ENCODE peak calls at places on chromosome X, in ten cellular contexts. One of them, this sample, is unnamed.

GRCh38 chrX:47228550-47229270 is 4.1 kb upstream of the USP11 start:
- DNase-seq in WTC11: no peak
- DNase-seq in H4: no peak
- DNase-seq in omental fat pad: no peak
- DNase-seq in stimulated activated CD8-positive, alpha-beta memory T cell treated with anti-CD3 and anti-CD28 coated beads, Interleukin-2, amount 100 ng/mL, for 1 hour: no peak
- DNase-seq in stimulated activated CD4-positive, alpha-beta T cell treated with anti-CD3 and anti-CD28 coated beads, Interleukin-12 subunit alpha, Interleukin-12 subunit beta, amount 100 ng/mL, for 48 hours: no peak
- DNase-seq in activated T-helper 1 cell treated with Interleukin-2 at 50 U/mL for 16 hours: no peak
- DNase-seq in nucleus accumbens: no peak
- DNase-seq in ELF-1: no peak
- DNase-seq in effector memory CD8-positive, alpha-beta T cell: no peak
- DNase-seq in this sample: no peak

GRCh38 chrX:45324941-45325340 is 124.3 kb upstream of the DIPK2B start:
- DNase-seq in effector memory CD8-positive, alpha-beta T cell: no peak
- DNase-seq in omental fat pad: no peak
- DNase-seq in stimulated activated CD8-positive, alpha-beta memory T cell treated with anti-CD3 and anti-CD28 coated beads, Interleukin-2, amount 100 ng/mL, for 1 hour: no peak
- DNase-seq in nucleus accumbens: no peak
- DNase-seq in WTC11: no peak
- DNase-seq in ELF-1: no peak
- DNase-seq in activated T-helper 1 cell treated with Interleukin-2 at 50 U/mL for 16 hours: no peak
- DNase-seq in stimulated activated CD4-positive, alpha-beta T cell treated with anti-CD3 and anti-CD28 coated beads, Interleukin-12 subunit alpha, Interleukin-12 subunit beta, amount 100 ng/mL, for 48 hours: no peak
- DNase-seq in H4: no peak
- DNase-seq in this sample: no peak

GRCh38 chrX:69968956-69969355 is 80.8 kb downstream of the AWAT2 start:
- DNase-seq in omental fat pad: no peak
- DNase-seq in WTC11: no peak
- DNase-seq in nucleus accumbens: no peak
- DNase-seq in stimulated activated CD4-positive, alpha-beta T cell treated with anti-CD3 and anti-CD28 coated beads, Interleukin-12 subunit alpha, Interleukin-12 subunit beta, amount 100 ng/mL, for 48 hours: no peak
- DNase-seq in H4: no peak
- DNase-seq in stimulated activated CD8-positive, alpha-beta memory T cell treated with anti-CD3 and anti-CD28 coated beads, Interleukin-2, amount 100 ng/mL, for 1 hour: no peak
- DNase-seq in effector memory CD8-positive, alpha-beta T cell: no peak
- DNase-seq in ELF-1: no peak
- DNase-seq in activated T-helper 1 cell treated with Interleukin-2 at 50 U/mL for 16 hours: no peak
- DNase-seq in this sample: no peak

GRCh38 chrX:30488092-30488491 is 89.5 kb downstream of the TASL start:
- DNase-seq in stimulated activated CD8-positive, alpha-beta memory T cell treated with anti-CD3 and anti-CD28 coated beads, Interleukin-2, amount 100 ng/mL, for 1 hour: no peak
- DNase-seq in WTC11: no peak
- DNase-seq in stimulated activated CD4-positive, alpha-beta T cell treated with anti-CD3 and anti-CD28 coated beads, Interleukin-12 subunit alpha, Interleukin-12 subunit beta, amount 100 ng/mL, for 48 hours: no peak
- DNase-seq in activated T-helper 1 cell treated with Interleukin-2 at 50 U/mL for 16 hours: no peak
- DNase-seq in H4: peak; percentile 17
- DNase-seq in ELF-1: no peak
- DNase-seq in omental fat pad: no peak
- DNase-seq in effector memory CD8-positive, alpha-beta T cell: no peak
- DNase-seq in nucleus accumbens: no peak
- DNase-seq in this sample: no peak

GRCh38 chrX:139720136-139720535 is 12.2 kb upstream of the MCF2 start:
- DNase-seq in stimulated activated CD4-positive, alpha-beta T cell treated with anti-CD3 and anti-CD28 coated beads, Interleukin-12 subunit alpha, Interleukin-12 subunit beta, amount 100 ng/mL, for 48 hours: no peak
- DNase-seq in stimulated activated CD8-positive, alpha-beta memory T cell treated with anti-CD3 and anti-CD28 coated beads, Interleukin-2, amount 100 ng/mL, for 1 hour: no peak
- DNase-seq in WTC11: peak; percentile 11
- DNase-seq in omental fat pad: no peak
- DNase-seq in H4: peak; percentile 15
- DNase-seq in ELF-1: peak; percentile 90
- DNase-seq in effector memory CD8-positive, alpha-beta T cell: no peak
- DNase-seq in nucleus accumbens: no peak
- DNase-seq in activated T-helper 1 cell treated with Interleukin-2 at 50 U/mL for 16 hours: no peak
- DNase-seq in this sample: no peak

GRCh38 chrX:1027133-1027532 is 185.3 kb downstream of the CRLF2 start:
- DNase-seq in activated T-helper 1 cell treated with Interleukin-2 at 50 U/mL for 16 hours: no peak
- DNase-seq in stimulated activated CD8-positive, alpha-beta memory T cell treated with anti-CD3 and anti-CD28 coated beads, Interleukin-2, amount 100 ng/mL, for 1 hour: no peak
- DNase-seq in stimulated activated CD4-positive, alpha-beta T cell treated with anti-CD3 and anti-CD28 coated beads, Interleukin-12 subunit alpha, Interleukin-12 subunit beta, amount 100 ng/mL, for 48 hours: no peak
- DNase-seq in effector memory CD8-positive, alpha-beta T cell: no peak
- DNase-seq in omental fat pad: no peak
- DNase-seq in ELF-1: no peak
- DNase-seq in nucleus accumbens: no peak
- DNase-seq in WTC11: no peak
- DNase-seq in H4: no peak
- DNase-seq in this sample: no peak

GRCh38 chrX:18075603-18076002 is 145.1 kb downstream of the BEND2 start:
- DNase-seq in WTC11: no peak
- DNase-seq in stimulated activated CD4-positive, alpha-beta T cell treated with anti-CD3 and anti-CD28 coated beads, Interleukin-12 subunit alpha, Interleukin-12 subunit beta, amount 100 ng/mL, for 48 hours: no peak
- DNase-seq in stimulated activated CD8-positive, alpha-beta memory T cell treated with anti-CD3 and anti-CD28 coated beads, Interleukin-2, amount 100 ng/mL, for 1 hour: no peak
- DNase-seq in ELF-1: no peak
- DNase-seq in activated T-helper 1 cell treated with Interleukin-2 at 50 U/mL for 16 hours: no peak
- DNase-seq in nucleus accumbens: no peak
- DNase-seq in effector memory CD8-positive, alpha-beta T cell: no peak
- DNase-seq in H4: no peak
- DNase-seq in omental fat pad: no peak
- DNase-seq in this sample: no peak

GRCh38 chrX:97936296-97936695 is 1052.6 kb downstream of the RPA4 start:
- DNase-seq in stimulated activated CD8-positive, alpha-beta memory T cell treated with anti-CD3 and anti-CD28 coated beads, Interleukin-2, amount 100 ng/mL, for 1 hour: no peak
- DNase-seq in omental fat pad: no peak
- DNase-seq in H4: no peak
- DNase-seq in ELF-1: no peak
- DNase-seq in activated T-helper 1 cell treated with Interleukin-2 at 50 U/mL for 16 hours: no peak
- DNase-seq in nucleus accumbens: no peak
- DNase-seq in WTC11: no peak
- DNase-seq in effector memory CD8-positive, alpha-beta T cell: no peak
- DNase-seq in stimulated activated CD4-positive, alpha-beta T cell treated with anti-CD3 and anti-CD28 coated beads, Interleukin-12 subunit alpha, Interleukin-12 subunit beta, amount 100 ng/mL, for 48 hours: no peak
- DNase-seq in this sample: no peak

GRCh38 chrX:71214604-71215334 is 8.3 kb upstream of the GJB1 start:
- DNase-seq in stimulated activated CD4-positive, alpha-beta T cell treated with anti-CD3 and anti-CD28 coated beads, Interleukin-12 subunit alpha, Interleukin-12 subunit beta, amount 100 ng/mL, for 48 hours: no peak
- DNase-seq in effector memory CD8-positive, alpha-beta T cell: no peak
- DNase-seq in WTC11: no peak
- DNase-seq in H4: no peak
- DNase-seq in activated T-helper 1 cell treated with Interleukin-2 at 50 U/mL for 16 hours: no peak
- DNase-seq in omental fat pad: no peak
- DNase-seq in ELF-1: no peak
- DNase-seq in stimulated activated CD8-positive, alpha-beta memory T cell treated with anti-CD3 and anti-CD28 coated beads, Interleukin-2, amount 100 ng/mL, for 1 hour: no peak
- DNase-seq in nucleus accumbens: no peak
- DNase-seq in this sample: no peak

GRCh38 chrX:70174754-70175153 is 2.5 kb upstream of the DGAT2L6 start:
- DNase-seq in stimulated activated CD8-positive, alpha-beta memory T cell treated with anti-CD3 and anti-CD28 coated beads, Interleukin-2, amount 100 ng/mL, for 1 hour: no peak
- DNase-seq in H4: no peak
- DNase-seq in ELF-1: no peak
- DNase-seq in activated T-helper 1 cell treated with Interleukin-2 at 50 U/mL for 16 hours: no peak
- DNase-seq in nucleus accumbens: no peak
- DNase-seq in WTC11: no peak
- DNase-seq in stimulated activated CD4-positive, alpha-beta T cell treated with anti-CD3 and anti-CD28 coated beads, Interleukin-12 subunit alpha, Interleukin-12 subunit beta, amount 100 ng/mL, for 48 hours: no peak
- DNase-seq in omental fat pad: no peak
- DNase-seq in effector memory CD8-positive, alpha-beta T cell: no peak
- DNase-seq in this sample: no peak

GRCh38 chrX:49053223-49054072 is 5.4 kb upstream of the CCDC120 start:
- DNase-seq in effector memory CD8-positive, alpha-beta T cell: peak; percentile 35
- DNase-seq in activated T-helper 1 cell treated with Interleukin-2 at 50 U/mL for 16 hours: peak; percentile 38
- DNase-seq in WTC11: peak; percentile 78
- DNase-seq in stimulated activated CD4-positive, alpha-beta T cell treated with anti-CD3 and anti-CD28 coated beads, Interleukin-12 subunit alpha, Interleukin-12 subunit beta, amount 100 ng/mL, for 48 hours: peak; percentile 35
- DNase-seq in omental fat pad: peak; percentile 37
- DNase-seq in stimulated activated CD8-positive, alpha-beta memory T cell treated with anti-CD3 and anti-CD28 coated beads, Interleukin-2, amount 100 ng/mL, for 1 hour: peak; percentile 36
- DNase-seq in nucleus accumbens: no peak
- DNase-seq in H4: no peak
- DNase-seq in ELF-1: peak; percentile 92
- DNase-seq in this sample: peak; percentile 53

GRCh38 chrX:63686878-63687714 is 97.9 kb downstream of the ARHGEF9 start:
- DNase-seq in ELF-1: peak; percentile 72
- DNase-seq in activated T-helper 1 cell treated with Interleukin-2 at 50 U/mL for 16 hours: no peak
- DNase-seq in WTC11: peak; percentile 13
- DNase-seq in omental fat pad: no peak
- DNase-seq in effector memory CD8-positive, alpha-beta T cell: peak; percentile 6
- DNase-seq in H4: peak; percentile 32
- DNase-seq in nucleus accumbens: no peak
- DNase-seq in stimulated activated CD4-positive, alpha-beta T cell treated with anti-CD3 and anti-CD28 coated beads, Interleukin-12 subunit alpha, Interleukin-12 subunit beta, amount 100 ng/mL, for 48 hours: peak; percentile 23
- DNase-seq in stimulated activated CD8-positive, alpha-beta memory T cell treated with anti-CD3 and anti-CD28 coated beads, Interleukin-2, amount 100 ng/mL, for 1 hour: no peak
- DNase-seq in this sample: no peak

GRCh38 chrX:7286461-7286860 is 138.5 kb upstream of the PUDP start:
- DNase-seq in stimulated activated CD8-positive, alpha-beta memory T cell treated with anti-CD3 and anti-CD28 coated beads, Interleukin-2, amount 100 ng/mL, for 1 hour: no peak
- DNase-seq in activated T-helper 1 cell treated with Interleukin-2 at 50 U/mL for 16 hours: no peak
- DNase-seq in ELF-1: no peak
- DNase-seq in stimulated activated CD4-positive, alpha-beta T cell treated with anti-CD3 and anti-CD28 coated beads, Interleukin-12 subunit alpha, Interleukin-12 subunit beta, amount 100 ng/mL, for 48 hours: no peak
- DNase-seq in effector memory CD8-positive, alpha-beta T cell: no peak
- DNase-seq in H4: no peak
- DNase-seq in nucleus accumbens: no peak
- DNase-seq in WTC11: no peak
- DNase-seq in omental fat pad: no peak
- DNase-seq in this sample: no peak

GRCh38 chrX:22090181-22090580 is 58.1 kb downstream of the PHEX start:
- DNase-seq in H4: no peak
- DNase-seq in activated T-helper 1 cell treated with Interleukin-2 at 50 U/mL for 16 hours: no peak
- DNase-seq in effector memory CD8-positive, alpha-beta T cell: no peak
- DNase-seq in ELF-1: no peak
- DNase-seq in omental fat pad: no peak
- DNase-seq in stimulated activated CD4-positive, alpha-beta T cell treated with anti-CD3 and anti-CD28 coated beads, Interleukin-12 subunit alpha, Interleukin-12 subunit beta, amount 100 ng/mL, for 48 hours: no peak
- DNase-seq in WTC11: no peak
- DNase-seq in stimulated activated CD8-positive, alpha-beta memory T cell treated with anti-CD3 and anti-CD28 coated beads, Interleukin-2, amount 100 ng/mL, for 1 hour: no peak
- DNase-seq in nucleus accumbens: no peak
- DNase-seq in this sample: no peak

GRCh38 chrX:12966151-12966550 is 8.8 kb upstream of the TMSB4X start:
- DNase-seq in nucleus accumbens: no peak
- DNase-seq in effector memory CD8-positive, alpha-beta T cell: no peak
- DNase-seq in omental fat pad: no peak
- DNase-seq in ELF-1: no peak
- DNase-seq in stimulated activated CD4-positive, alpha-beta T cell treated with anti-CD3 and anti-CD28 coated beads, Interleukin-12 subunit alpha, Interleukin-12 subunit beta, amount 100 ng/mL, for 48 hours: no peak
- DNase-seq in activated T-helper 1 cell treated with Interleukin-2 at 50 U/mL for 16 hours: no peak
- DNase-seq in stimulated activated CD8-positive, alpha-beta memory T cell treated with anti-CD3 and anti-CD28 coated beads, Interleukin-2, amount 100 ng/mL, for 1 hour: no peak
- DNase-seq in WTC11: no peak
- DNase-seq in H4: no peak
- DNase-seq in this sample: no peak

GRCh38 chrX:44946771-44947170 is 73.8 kb downstream of the KDM6A start:
- DNase-seq in nucleus accumbens: no peak
- DNase-seq in omental fat pad: no peak
- DNase-seq in H4: no peak
- DNase-seq in stimulated activated CD8-positive, alpha-beta memory T cell treated with anti-CD3 and anti-CD28 coated beads, Interleukin-2, amount 100 ng/mL, for 1 hour: no peak
- DNase-seq in WTC11: no peak
- DNase-seq in activated T-helper 1 cell treated with Interleukin-2 at 50 U/mL for 16 hours: no peak
- DNase-seq in stimulated activated CD4-positive, alpha-beta T cell treated with anti-CD3 and anti-CD28 coated beads, Interleukin-12 subunit alpha, Interleukin-12 subunit beta, amount 100 ng/mL, for 48 hours: no peak
- DNase-seq in effector memory CD8-positive, alpha-beta T cell: no peak
- DNase-seq in ELF-1: no peak
- DNase-seq in this sample: no peak

GRCh38 chrX:151753313-151754041 is 18.9 kb downstream of the CNGA2 start:
- DNase-seq in H4: peak; percentile 60
- DNase-seq in effector memory CD8-positive, alpha-beta T cell: no peak
- DNase-seq in omental fat pad: no peak
- DNase-seq in stimulated activated CD4-positive, alpha-beta T cell treated with anti-CD3 and anti-CD28 coated beads, Interleukin-12 subunit alpha, Interleukin-12 subunit beta, amount 100 ng/mL, for 48 hours: no peak
- DNase-seq in ELF-1: peak; percentile 90
- DNase-seq in stimulated activated CD8-positive, alpha-beta memory T cell treated with anti-CD3 and anti-CD28 coated beads, Interleukin-2, amount 100 ng/mL, for 1 hour: no peak
- DNase-seq in nucleus accumbens: no peak
- DNase-seq in activated T-helper 1 cell treated with Interleukin-2 at 50 U/mL for 16 hours: no peak
- DNase-seq in WTC11: peak; percentile 60
- DNase-seq in this sample: no peak

GRCh38 chrX:12223650-12224049 is 85.4 kb downstream of the FRMPD4 start:
- DNase-seq in omental fat pad: no peak
- DNase-seq in H4: no peak
- DNase-seq in WTC11: no peak
- DNase-seq in stimulated activated CD8-positive, alpha-beta memory T cell treated with anti-CD3 and anti-CD28 coated beads, Interleukin-2, amount 100 ng/mL, for 1 hour: no peak
- DNase-seq in effector memory CD8-positive, alpha-beta T cell: no peak
- DNase-seq in nucleus accumbens: no peak
- DNase-seq in stimulated activated CD4-positive, alpha-beta T cell treated with anti-CD3 and anti-CD28 coated beads, Interleukin-12 subunit alpha, Interleukin-12 subunit beta, amount 100 ng/mL, for 48 hours: no peak
- DNase-seq in activated T-helper 1 cell treated with Interleukin-2 at 50 U/mL for 16 hours: no peak
- DNase-seq in ELF-1: no peak
- DNase-seq in this sample: no peak

GRCh38 chrX:136586386-136586785 is 54.4 kb downstream of the VGLL1 start:
- DNase-seq in effector memory CD8-positive, alpha-beta T cell: peak; percentile 46
- DNase-seq in stimulated activated CD8-positive, alpha-beta memory T cell treated with anti-CD3 and anti-CD28 coated beads, Interleukin-2, amount 100 ng/mL, for 1 hour: no peak
- DNase-seq in activated T-helper 1 cell treated with Interleukin-2 at 50 U/mL for 16 hours: peak; percentile 4
- DNase-seq in nucleus accumbens: no peak
- DNase-seq in H4: peak; percentile 66
- DNase-seq in omental fat pad: no peak
- DNase-seq in WTC11: no peak
- DNase-seq in ELF-1: no peak
- DNase-seq in stimulated activated CD4-positive, alpha-beta T cell treated with anti-CD3 and anti-CD28 coated beads, Interleukin-12 subunit alpha, Interleukin-12 subunit beta, amount 100 ng/mL, for 48 hours: no peak
- DNase-seq in this sample: no peak

GRCh38 chrX:154312116-154312515 is 16.5 kb downstream of the TKTL1 start:
- DNase-seq in nucleus accumbens: no peak
- DNase-seq in effector memory CD8-positive, alpha-beta T cell: no peak
- DNase-seq in H4: no peak
- DNase-seq in WTC11: no peak
- DNase-seq in stimulated activated CD4-positive, alpha-beta T cell treated with anti-CD3 and anti-CD28 coated beads, Interleukin-12 subunit alpha, Interleukin-12 subunit beta, amount 100 ng/mL, for 48 hours: no peak
- DNase-seq in stimulated activated CD8-positive, alpha-beta memory T cell treated with anti-CD3 and anti-CD28 coated beads, Interleukin-2, amount 100 ng/mL, for 1 hour: no peak
- DNase-seq in omental fat pad: no peak
- DNase-seq in ELF-1: no peak
- DNase-seq in activated T-helper 1 cell treated with Interleukin-2 at 50 U/mL for 16 hours: no peak
- DNase-seq in this sample: no peak

GRCh38 chrX:69182818-69183375 is 17.6 kb upstream of the PJA1 start:
- DNase-seq in activated T-helper 1 cell treated with Interleukin-2 at 50 U/mL for 16 hours: no peak
- DNase-seq in omental fat pad: no peak
- DNase-seq in stimulated activated CD4-positive, alpha-beta T cell treated with anti-CD3 and anti-CD28 coated beads, Interleukin-12 subunit alpha, Interleukin-12 subunit beta, amount 100 ng/mL, for 48 hours: no peak
- DNase-seq in nucleus accumbens: no peak
- DNase-seq in effector memory CD8-positive, alpha-beta T cell: no peak
- DNase-seq in stimulated activated CD8-positive, alpha-beta memory T cell treated with anti-CD3 and anti-CD28 coated beads, Interleukin-2, amount 100 ng/mL, for 1 hour: no peak
- DNase-seq in H4: no peak
- DNase-seq in WTC11: no peak
- DNase-seq in ELF-1: no peak
- DNase-seq in this sample: no peak

GRCh38 chrX:151977923-151978322 is 3.4 kb upstream of the GABRE start:
- DNase-seq in omental fat pad: no peak
- DNase-seq in H4: no peak
- DNase-seq in WTC11: no peak
- DNase-seq in stimulated activated CD8-positive, alpha-beta memory T cell treated with anti-CD3 and anti-CD28 coated beads, Interleukin-2, amount 100 ng/mL, for 1 hour: no peak
- DNase-seq in effector memory CD8-positive, alpha-beta T cell: no peak
- DNase-seq in nucleus accumbens: no peak
- DNase-seq in ELF-1: no peak
- DNase-seq in stimulated activated CD4-positive, alpha-beta T cell treated with anti-CD3 and anti-CD28 coated beads, Interleukin-12 subunit alpha, Interleukin-12 subunit beta, amount 100 ng/mL, for 48 hours: no peak
- DNase-seq in activated T-helper 1 cell treated with Interleukin-2 at 50 U/mL for 16 hours: no peak
- DNase-seq in this sample: no peak

This sample was measured in activated T-cell treated with anti-CD3 and anti-CD28 coated beads for 24 hours.